ENCODE peak calls at places on chromosomes 13 and 19, in eight cellular contexts. T, Q, F, B, W, M, H and N are unnamed samples. For H3K36me3, the result is how much of the 10 kb centered on the place peaks cover.

GRCh38 chr13:74280795-74281490 is 146.7 kb upstream of the KLF12 start:
- DNase-seq in H (no peak), M (no peak), W (no peak), F (no peak), T (no peak), B (no peak), Q (no peak), N (no peak)

GRCh38 chr13:51645154-51645650 is 60.9 kb downstream of the WDFY2 start:
- DNase-seq in T (no peak), W (no peak), H (peak), F (no peak), Q (no peak), M (no peak), B (no peak), N (peak)

GRCh38 chr13:30743319-30744055 is 8.1 kb downstream of the ALOX5AP start:
- DNase-seq in Q (peak), T (no peak), F (no peak), W (no peak), M (peak), B (peak), H (peak), N (no peak)

GRCh38 chr19:48290923-48291700 is 21.2 kb downstream of the ZNF114 start:
- DNase-seq in W (peak), B (peak), Q (peak), H (peak), T (no peak), M (peak), F (peak), N (peak)

GRCh38 chr13:113090806-113091205 is 14.8 kb upstream of the F7 start:
- DNase-seq in B (peak), T (no peak), W (peak), F (peak), M (peak), Q (no peak), H (no peak), N (no peak)

GRCh38 chr13:102812616-102813287 is 13.8 kb downstream of the BIVM start:
- DNase-seq in B (no peak), F (no peak), Q (no peak), W (no peak), T (no peak), M (no peak), H (no peak), N (no peak)

GRCh38 chr13:75481176-75482069 is 546 bp downstream of the TBC1D4 start:
- DNase-seq in B (peak), Q (peak), W (peak), M (peak), T (no peak), H (peak), F (peak), N (peak)

GRCh38 chr19:1355258-1355973 is 28.3 kb upstream of the NDUFS7 start:
- DNase-seq in F (no peak), B (no peak), H (peak), M (no peak), T (no peak), Q (no peak), W (no peak), N (no peak)

GRCh38 chr19:5498817-5499535 is 43.8 kb downstream of the ZNRF4 start:
- DNase-seq in B (no peak), T (no peak), M (no peak), F (no peak), Q (no peak), W (no peak), H (no peak), N (no peak)

DNA sequence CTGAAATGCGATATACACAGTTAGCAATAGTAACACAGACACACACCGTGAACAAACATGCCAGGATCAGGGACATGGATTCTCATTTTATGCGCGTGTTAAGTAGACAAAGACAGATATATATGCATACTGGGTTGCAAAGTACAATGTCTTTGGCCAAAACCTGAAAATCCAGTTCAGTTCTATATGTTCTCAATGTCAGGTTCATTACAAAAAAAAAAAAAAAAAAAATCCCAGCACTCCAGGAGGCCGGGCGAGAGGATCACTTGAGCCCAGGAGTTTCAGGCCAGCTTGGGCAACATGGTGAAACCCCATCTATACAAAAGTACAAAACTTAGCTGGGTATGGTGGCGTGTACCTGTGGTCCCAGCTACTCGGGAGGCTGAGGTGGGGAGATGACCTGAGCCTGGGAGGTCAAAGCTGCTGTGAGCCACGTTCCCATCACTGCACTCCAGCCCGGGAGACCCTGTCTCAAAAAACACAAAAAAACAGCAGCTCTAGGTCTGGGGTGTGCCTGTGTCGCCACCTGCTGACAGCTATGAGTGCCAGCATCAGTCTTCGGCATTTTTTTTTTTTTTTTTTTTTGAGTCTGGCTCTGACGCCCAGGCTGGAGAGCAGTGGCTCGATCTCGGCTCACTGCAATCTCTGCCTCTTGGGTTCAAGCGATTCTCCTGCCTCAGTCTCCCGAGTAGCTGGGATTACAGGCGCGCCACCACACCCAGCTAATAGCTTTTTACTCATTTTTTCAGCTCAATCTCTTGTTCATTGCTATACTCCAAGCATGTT is 10.3 kb downstream of the AP2S1 start:
- DNase-seq in M (peak), W (no peak), B (peak), H (peak), Q (peak), F (no peak), T (no peak), N (peak)
- H3K36me3 ChIP-seq in M (half or more), W (half or more), B (under half), H (under half), Q (under half), F (under half), T (half or more), N (under half)

DNA sequence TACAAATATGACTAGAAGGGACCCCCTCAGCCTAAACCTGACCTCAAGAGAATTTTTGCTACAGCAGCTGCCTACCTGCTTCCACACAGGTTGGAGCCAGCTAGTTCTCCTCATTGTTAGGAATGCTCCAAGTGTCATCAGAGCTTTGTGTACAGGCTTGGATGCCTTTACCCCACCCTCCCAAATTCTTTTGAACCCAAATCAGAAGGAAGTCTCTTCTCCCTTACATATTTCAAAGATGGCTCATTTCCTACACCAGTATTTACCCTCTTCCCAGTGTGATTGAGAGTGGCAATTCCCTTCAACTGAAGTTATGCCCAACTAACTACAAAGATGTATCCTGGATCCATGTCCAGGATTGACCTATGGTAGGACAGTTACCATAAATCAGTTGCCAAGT is 323.2 kb downstream of the OXGR1 start:
- DNase-seq in T (no peak), M (no peak), W (no peak), B (no peak), Q (no peak), F (no peak), H (peak), N (no peak)
- H3K27ac ChIP-seq in T (no peak), M (no peak), W (no peak), B (no peak), Q (no peak), F (no peak), H (peak), N (no peak)

DNA sequence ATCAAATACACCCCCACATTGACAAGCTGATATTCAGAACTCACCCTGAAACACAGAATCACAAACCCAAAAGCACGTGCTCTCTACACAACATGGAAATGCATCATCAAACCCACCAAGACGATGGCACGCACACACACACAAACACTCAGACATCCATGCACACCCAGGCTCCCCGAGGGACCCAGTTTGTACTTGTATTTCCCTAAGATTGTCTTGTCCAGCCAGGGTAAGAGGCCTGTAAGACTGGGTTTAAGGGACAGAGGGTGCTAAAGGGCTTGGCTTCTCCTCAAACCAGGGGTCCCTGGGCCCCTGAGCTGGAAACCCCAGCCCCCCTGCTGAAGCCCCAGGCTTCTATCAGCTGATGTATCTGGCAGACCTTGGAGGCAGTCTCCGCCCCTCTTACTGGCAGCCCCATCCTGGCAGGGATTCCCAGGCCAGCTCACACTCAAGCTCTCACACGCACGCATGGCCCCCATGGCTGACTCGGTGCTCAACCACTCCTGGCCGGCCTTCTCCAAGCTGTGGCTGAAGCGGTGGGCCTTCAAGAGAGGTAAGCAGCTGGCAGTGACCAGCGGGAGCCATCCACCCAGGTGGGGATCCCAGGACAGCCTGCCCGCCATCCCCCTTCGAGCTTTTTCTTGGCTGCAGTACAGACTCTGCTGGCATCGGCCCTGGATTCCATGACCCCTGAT is 6.6 kb downstream of the ARHGEF18 start:
- DNase-seq in B (peak), M (no peak), Q (no peak), F (peak), W (no peak), H (no peak), T (no peak), N (no peak)
- H3K36me3 ChIP-seq in B (under half), M (under half), Q (under half), F (under half), W (under half), H (under half), T (under half), N (under half)

GRCh38 chr13:48583859-48584311 is 51.0 kb upstream of the RCBTB2 start:
- DNase-seq in T (no peak), H (no peak), Q (no peak), M (no peak), F (no peak), B (no peak), W (no peak), N (no peak)
- H3K27ac ChIP-seq in T (peak), H (no peak), Q (no peak), M (no peak), F (no peak), B (no peak), W (no peak), N (no peak)

GRCh38 chr19:49987159-49987698 is 26.3 kb upstream of the SIGLEC11 start:
- DNase-seq in M (peak), Q (peak), H (peak), T (peak), F (peak), B (peak), W (peak), N (peak)

GRCh38 chr19:49988433-49988832 is 27.5 kb upstream of the SIGLEC11 start:
- DNase-seq in M (no peak), T (no peak), Q (no peak), F (no peak), B (no peak), H (peak), W (no peak), N (no peak)

GRCh38 chr19:49985926-49986325 is 25.0 kb upstream of the SIGLEC11 start:
- DNase-seq in H (no peak), M (no peak), W (no peak), F (no peak), B (no peak), Q (no peak), T (no peak), N (no peak)

GRCh38 chr19:49986354-49986753 is 25.4 kb upstream of the SIGLEC11 start:
- DNase-seq in F (no peak), M (no peak), B (no peak), Q (no peak), T (no peak), W (no peak), H (no peak), N (no peak)

GRCh38 chr19:49988007-49988406 is 27.0 kb upstream of the SIGLEC11 start:
- DNase-seq in M (no peak), B (no peak), F (no peak), H (no peak), T (no peak), Q (no peak), W (peak), N (no peak)
- H3K36me3 ChIP-seq in M (half or more), B (under half), F (under half), H (under half), T (half or more), Q (under half), W (half or more), N (half or more)